ENCODE peak calls at places on chromosomes 6 and 20, in eight cellular contexts. E is HS-27A; J is ovary; W is GM12864; B is skeletal muscle cell; L is stimulated activated CD4-positive, alpha-beta T cell treated with anti-CD3 and anti-CD28 coated beads, Interleukin-2, amount 100 ng/mL, for 48 hours; U is T-helper 1 cell; H is stimulated activated CD8-positive, alpha-beta memory T cell treated with anti-CD3 and anti-CD28 coated beads, Interleukin-4, amount 100 ng/mL, for 1 hour. X is an unnamed sample.

GRCh38 chr6:166556871-166557322 is 29.6 kb downstream of the RAMACL start:
- DNase-seq in L (no peak), B (peak), W (no peak), E (peak), J (peak), U (no peak), H (no peak), X (peak)

GRCh38 chr6:139449611-139450000 is 75.2 kb upstream of the CITED2 start:
- DNase-seq in H (no peak), L (no peak), W (no peak), U (no peak), B (no peak), J (no peak), E (no peak), X (peak)

GRCh38 chr20:44973053-44973452 is 6.7 kb downstream of the STK4 start:
- DNase-seq in B (no peak), U (no peak), L (no peak), W (no peak), H (no peak), J (no peak), E (no peak), X (no peak)

GRCh38 chr6:21479140-21479539 is 114.4 kb upstream of the SOX4 start:
- DNase-seq in L (no peak), B (peak), H (no peak), W (no peak), J (peak), E (no peak), U (no peak), X (peak)

GRCh38 chr20:23869520-23869919 is 10.0 kb downstream of the CST5 start:
- DNase-seq in U (no peak), H (no peak), L (no peak), E (no peak), B (no peak), W (no peak), J (no peak), X (no peak)

GRCh38 chr6:150191809-150192208 is 49.0 kb downstream of the PPP1R14C start:
- DNase-seq in H (no peak), W (no peak), B (no peak), E (no peak), J (no peak), U (no peak), L (no peak), X (no peak)

GRCh38 chr6:166318649-166319600 is 10.7 kb upstream of the PRR18 start:
- DNase-seq in W (no peak), H (no peak), B (no peak), J (no peak), E (no peak), U (no peak), L (no peak), X (no peak)

GRCh38 chr6:2891768-2892170 is 11.3 kb downstream of the SERPINB9 start:
- DNase-seq in B (peak), L (peak), H (no peak), J (no peak), W (no peak), E (no peak), U (peak), X (no peak)

GRCh38 chr6:148945311-148946021 is 198.6 kb downstream of the UST start:
- DNase-seq in H (no peak), W (no peak), J (no peak), E (no peak), L (no peak), B (no peak), U (no peak), X (no peak)

GRCh38 chr6:53441035-53441493 is 92.3 kb upstream of the ELOVL5 start:
- DNase-seq in U (no peak), E (no peak), B (no peak), W (no peak), H (no peak), L (no peak), J (no peak), X (no peak)

GRCh38 chr20:36132802-36133211 is 21.7 kb upstream of the EPB41L1 start:
- DNase-seq in J (no peak), U (no peak), B (no peak), E (no peak), W (no peak), H (no peak), L (no peak), X (no peak)

GRCh38 chr20:50163570-50164317 is 10.2 kb upstream of the PEDS1 start:
- DNase-seq in B (no peak), E (no peak), J (no peak), U (no peak), L (no peak), W (no peak), H (no peak), X (no peak)

GRCh38 chr20:61569836-61570235 is 317.8 kb downstream of the CDH4 start:
- DNase-seq in U (no peak), L (no peak), E (no peak), J (no peak), B (no peak), W (no peak), H (no peak), X (no peak)

GRCh38 chr6:15493437-15494168 is 169.2 kb downstream of the DTNBP1 start:
- DNase-seq in L (no peak), W (no peak), H (no peak), B (no peak), U (no peak), J (no peak), E (no peak), X (no peak)

GRCh38 chr6:43990275-43990626 is 137.0 kb downstream of the MRPL14 start:
- DNase-seq in B (no peak), W (no peak), L (no peak), H (no peak), E (no peak), J (no peak), U (no peak), X (no peak)

GRCh38 chr6:110520188-110520956 is 44.0 kb upstream of the SLC22A16 start:
- DNase-seq in H (no peak), U (no peak), E (no peak), W (no peak), B (no peak), J (no peak), L (no peak), X (no peak)

GRCh38 chr6:27545271-27546046 is 72.6 kb upstream of the ZNF184 start:
- DNase-seq in U (no peak), E (no peak), H (no peak), W (peak), L (peak), B (no peak), J (no peak), X (peak)

GRCh38 chr6:32045811-32046449 is 7.7 kb downstream of the CYP21A2 start:
- DNase-seq in U (no peak), E (no peak), L (no peak), J (no peak), B (no peak), W (no peak), H (no peak), X (no peak)

GRCh38 chr6:11918021-11918738 is 93.9 kb upstream of the HIVEP1 start:
- DNase-seq in H (no peak), U (no peak), L (no peak), W (no peak), E (no peak), J (no peak), B (peak), X (peak)

GRCh38 chr6:66538548-66539135 is 831.6 kb upstream of the EYS start:
- DNase-seq in U (no peak), W (no peak), L (no peak), E (no peak), H (no peak), B (no peak), J (no peak), X (no peak)

GRCh38 chr6:8530775-8531435 is 95.6 kb upstream of the SLC35B3 start:
- DNase-seq in L (no peak), U (no peak), H (no peak), B (no peak), J (no peak), E (no peak), W (no peak), X (no peak)

GRCh38 chr20:23111307-23111943 is 25.3 kb upstream of the CD93 start:
- DNase-seq in U (no peak), J (no peak), W (no peak), H (no peak), B (no peak), L (no peak), E (no peak), X (no peak)

GRCh38 chr6:107396226-107396625 is 63.1 kb downstream of the PDSS2 start:
- DNase-seq in U (no peak), E (no peak), W (no peak), H (no peak), J (no peak), L (no peak), B (no peak), X (no peak)

GRCh38 chr20:62860924-62861691 is 514 bp downstream of the TCFL5 start:
- DNase-seq in J (peak), B (no peak), E (no peak), L (peak), W (no peak), H (no peak), U (peak), X (no peak)

GRCh38 chr6:165956874-165957273 is 210.8 kb downstream of the TBXT start:
- DNase-seq in J (no peak), B (no peak), U (no peak), L (no peak), H (no peak), W (no peak), E (no peak), X (no peak)

GRCh38 chr6:134517145-134517658 is 199.3 kb upstream of the SGK1 start:
- DNase-seq in U (no peak), E (peak), H (no peak), B (peak), L (no peak), W (no peak), J (peak), X (peak)

GRCh38 chr6:38517005-38517404 is 122.7 kb downstream of the BTBD9 start:
- DNase-seq in J (no peak), E (no peak), H (no peak), U (no peak), B (no peak), W (no peak), L (no peak), X (no peak)

GRCh38 chr20:32470025-32470861 is 112.1 kb downstream of the ASXL1 start:
- DNase-seq in L (no peak), E (no peak), H (no peak), W (no peak), U (no peak), B (no peak), J (peak), X (peak)

GRCh38 chr6:23403458-23403857 is 722.6 kb upstream of the NRSN1 start:
- DNase-seq in U (no peak), H (no peak), J (no peak), B (no peak), W (no peak), E (no peak), L (no peak), X (no peak)

GRCh38 chr6:105433723-105434122 is 30.8 kb upstream of the PREP start:
- DNase-seq in H (no peak), J (no peak), E (no peak), B (no peak), L (no peak), W (no peak), U (no peak), X (no peak)

X was measured in endothelial cell of umbilical vein.